ENCODE peak calls at places on chromosomes 3 and 15, in five cellular contexts. One of them, this sample, is unnamed.

GRCh38 chr3:49602877-49603411 is 48.7 kb downstream of the BSN start:
- DNase-seq in IMR-90: no peak
- DNase-seq in OCI-LY7: no peak
- DNase-seq in WERI-Rb-1: no peak
- DNase-seq in H7: no peak
- DNase-seq in this sample: no peak

GRCh38 chr15:88954431-88955277 is 41.5 kb upstream of the MFGE8 start:
- DNase-seq in IMR-90: no peak
- DNase-seq in OCI-LY7: peak; percentile 45
- DNase-seq in WERI-Rb-1: no peak
- DNase-seq in H7: peak; percentile 59
- DNase-seq in this sample: peak; percentile 23

GRCh38 chr3:48561045-48561736 is 2.4 kb downstream of the UCN2 start:
- DNase-seq in IMR-90: peak; percentile 64
- DNase-seq in OCI-LY7: peak; percentile 40
- DNase-seq in WERI-Rb-1: peak; percentile 96
- DNase-seq in H7: peak; percentile 96
- DNase-seq in this sample: no peak

GRCh38 chr15:92272106-92272505 is 121.6 kb upstream of the ST8SIA2 start:
- DNase-seq in IMR-90: no peak
- DNase-seq in OCI-LY7: no peak
- DNase-seq in WERI-Rb-1: no peak
- DNase-seq in H7: no peak
- DNase-seq in this sample: no peak

GRCh38 chr15:32718822-32719716 is 1.3 kb downstream of the GREM1 start:
- DNase-seq in IMR-90: no peak
- DNase-seq in OCI-LY7: no peak
- DNase-seq in WERI-Rb-1: peak; percentile 14
- DNase-seq in H7: peak; percentile 75
- DNase-seq in this sample: no peak

GRCh38 chr3:128316456-128316855 is 150.2 kb downstream of the DNAJB8 start:
- DNase-seq in IMR-90: no peak
- DNase-seq in OCI-LY7: no peak
- DNase-seq in WERI-Rb-1: no peak
- DNase-seq in H7: no peak
- DNase-seq in this sample: no peak

GRCh38 chr3:151559736-151560135 is 98.9 kb upstream of the IGSF10 start:
- DNase-seq in IMR-90: no peak
- DNase-seq in OCI-LY7: no peak
- DNase-seq in WERI-Rb-1: no peak
- DNase-seq in H7: no peak
- DNase-seq in this sample: no peak

GRCh38 chr3:153734777-153735551 is 386.2 kb upstream of the ARHGEF26 start:
- DNase-seq in IMR-90: no peak
- DNase-seq in OCI-LY7: no peak
- DNase-seq in WERI-Rb-1: no peak
- DNase-seq in H7: no peak
- DNase-seq in this sample: no peak

GRCh38 chr3:107068980-107069379 is 308.3 kb upstream of the CCDC54 start:
- DNase-seq in IMR-90: peak; percentile 83
- DNase-seq in OCI-LY7: no peak
- DNase-seq in WERI-Rb-1: no peak
- DNase-seq in H7: no peak
- DNase-seq in this sample: peak; percentile 52

GRCh38 chr15:82081904-82082810 is 36.3 kb upstream of the MEX3B start:
- DNase-seq in IMR-90: peak; percentile 93
- DNase-seq in OCI-LY7: no peak
- DNase-seq in WERI-Rb-1: peak; percentile 18
- DNase-seq in H7: peak; percentile 85
- DNase-seq in this sample: peak; percentile 93

GRCh38 chr3:14563946-14564539 is 23.9 kb upstream of the GRIP2 start:
- DNase-seq in IMR-90: no peak
- DNase-seq in OCI-LY7: no peak
- DNase-seq in WERI-Rb-1: no peak
- DNase-seq in H7: no peak
- DNase-seq in this sample: no peak

GRCh38 chr15:51579012-51579411 is 43.6 kb downstream of the DMXL2 start:
- DNase-seq in IMR-90: no peak
- DNase-seq in OCI-LY7: no peak
- DNase-seq in WERI-Rb-1: no peak
- DNase-seq in H7: no peak
- DNase-seq in this sample: no peak

GRCh38 chr3:17136251-17136721 is 251.5 kb downstream of the PLCL2 start:
- DNase-seq in IMR-90: no peak
- DNase-seq in OCI-LY7: no peak
- DNase-seq in WERI-Rb-1: peak; percentile 93
- DNase-seq in H7: no peak
- DNase-seq in this sample: no peak

GRCh38 chr15:85639752-85640381 is 154.9 kb downstream of the KLHL25 start:
- DNase-seq in IMR-90: peak; percentile 72
- DNase-seq in OCI-LY7: no peak
- DNase-seq in WERI-Rb-1: no peak
- DNase-seq in H7: no peak
- DNase-seq in this sample: no peak

GRCh38 chr3:127180859-127181258 is 12.1 kb upstream of the PRR23E start:
- DNase-seq in IMR-90: no peak
- DNase-seq in OCI-LY7: no peak
- DNase-seq in WERI-Rb-1: no peak
- DNase-seq in H7: no peak
- DNase-seq in this sample: no peak

GRCh38 chr3:23740517-23741402 is 65.0 kb upstream of the UBE2E1 start:
- DNase-seq in IMR-90: no peak
- DNase-seq in OCI-LY7: peak; percentile 51
- DNase-seq in WERI-Rb-1: no peak
- DNase-seq in H7: peak; percentile 42
- DNase-seq in this sample: no peak

GRCh38 chr15:81783586-81783985 is 262.2 kb downstream of the MEX3B start:
- DNase-seq in IMR-90: no peak
- DNase-seq in OCI-LY7: no peak
- DNase-seq in WERI-Rb-1: peak; percentile 72
- DNase-seq in H7: no peak
- DNase-seq in this sample: no peak

GRCh38 chr15:90203922-90204321 is 2.8 kb downstream of the SEMA4B start:
- DNase-seq in IMR-90: no peak
- DNase-seq in OCI-LY7: no peak
- DNase-seq in WERI-Rb-1: no peak
- DNase-seq in H7: peak; percentile 29
- DNase-seq in this sample: no peak

GRCh38 chr15:90191795-90192494 is 9.2 kb upstream of the SEMA4B start:
- DNase-seq in IMR-90: no peak
- DNase-seq in OCI-LY7: peak; percentile 89
- DNase-seq in WERI-Rb-1: peak; percentile 75
- DNase-seq in H7: peak; percentile 57
- DNase-seq in this sample: no peak

GRCh38 chr3:187979543-187979942 is 174.4 kb upstream of the LPP start:
- DNase-seq in IMR-90: no peak
- DNase-seq in OCI-LY7: peak; percentile 98
- DNase-seq in WERI-Rb-1: no peak
- DNase-seq in H7: no peak
- DNase-seq in this sample: no peak

GRCh38 chr3:170555329-170555728 is 30.5 kb downstream of the SLC7A14 start:
- DNase-seq in IMR-90: peak; percentile 68
- DNase-seq in OCI-LY7: no peak
- DNase-seq in WERI-Rb-1: no peak
- DNase-seq in H7: no peak
- DNase-seq in this sample: no peak

GRCh38 chr3:79314962-79315361 is 452.8 kb downstream of the ROBO1 start:
- DNase-seq in IMR-90: peak; percentile 3
- DNase-seq in OCI-LY7: no peak
- DNase-seq in WERI-Rb-1: no peak
- DNase-seq in H7: no peak
- DNase-seq in this sample: no peak

GRCh38 chr15:27418729-27419128 is 447.7 kb downstream of the GABRG3 start:
- DNase-seq in IMR-90: no peak
- DNase-seq in OCI-LY7: peak; percentile 3
- DNase-seq in WERI-Rb-1: no peak
- DNase-seq in H7: peak; percentile 17
- DNase-seq in this sample: no peak

GRCh38 chr3:193096076-193096475 is 144.9 kb upstream of the PLAAT1 start:
- DNase-seq in IMR-90: no peak
- DNase-seq in OCI-LY7: no peak
- DNase-seq in WERI-Rb-1: no peak
- DNase-seq in H7: no peak
- DNase-seq in this sample: no peak

GRCh38 chr15:45640610-45641009 is 5.8 kb downstream of the SQOR start:
- DNase-seq in IMR-90: peak; percentile 96
- DNase-seq in OCI-LY7: no peak
- DNase-seq in WERI-Rb-1: no peak
- DNase-seq in H7: no peak
- DNase-seq in this sample: peak; percentile 86

GRCh38 chr3:196699749-196700148 is 12.3 kb downstream of the CEP19 start:
- DNase-seq in IMR-90: no peak
- DNase-seq in OCI-LY7: no peak
- DNase-seq in WERI-Rb-1: no peak
- DNase-seq in H7: no peak
- DNase-seq in this sample: no peak

GRCh38 chr15:78239811-78240210 is 5.4 kb upstream of the ACSBG1 start:
- DNase-seq in IMR-90: no peak
- DNase-seq in OCI-LY7: no peak
- DNase-seq in WERI-Rb-1: no peak
- DNase-seq in H7: no peak
- DNase-seq in this sample: no peak

GRCh38 chr15:41521614-41522013 is 8.0 kb upstream of the LTK start:
- DNase-seq in IMR-90: no peak
- DNase-seq in OCI-LY7: no peak
- DNase-seq in WERI-Rb-1: no peak
- DNase-seq in H7: no peak
- DNase-seq in this sample: no peak

GRCh38 chr3:55206000-55206399 is 278.1 kb upstream of the LRTM1 start:
- DNase-seq in IMR-90: peak; percentile 62
- DNase-seq in OCI-LY7: no peak
- DNase-seq in WERI-Rb-1: no peak
- DNase-seq in H7: no peak
- DNase-seq in this sample: no peak

GRCh38 chr3:154954750-154955149 is 125.4 kb upstream of the MME start:
- DNase-seq in IMR-90: peak; percentile 76
- DNase-seq in OCI-LY7: peak; percentile 77
- DNase-seq in WERI-Rb-1: no peak
- DNase-seq in H7: peak; percentile 40
- DNase-seq in this sample: peak; percentile 53

GRCh38 chr3:98039322-98040024 is 4.4 kb upstream of the GABRR3 start:
- DNase-seq in IMR-90: peak; percentile 87
- DNase-seq in OCI-LY7: peak; percentile 81
- DNase-seq in WERI-Rb-1: peak; percentile 66
- DNase-seq in H7: peak; percentile 16
- DNase-seq in this sample: peak; percentile 56
- H3K4me3 ChIP-seq in IMR-90: peak overlapping the region; percentile 66
- H3K4me3 ChIP-seq in OCI-LY7: peak overlapping the region; percentile 63
- H3K4me3 ChIP-seq in WERI-Rb-1: peak overlapping the region; percentile 42
- H3K4me3 ChIP-seq in H7: peak overlapping the region; percentile 28
- H3K4me3 ChIP-seq in this sample: peak overlapping the region; percentile 59

DNA sequence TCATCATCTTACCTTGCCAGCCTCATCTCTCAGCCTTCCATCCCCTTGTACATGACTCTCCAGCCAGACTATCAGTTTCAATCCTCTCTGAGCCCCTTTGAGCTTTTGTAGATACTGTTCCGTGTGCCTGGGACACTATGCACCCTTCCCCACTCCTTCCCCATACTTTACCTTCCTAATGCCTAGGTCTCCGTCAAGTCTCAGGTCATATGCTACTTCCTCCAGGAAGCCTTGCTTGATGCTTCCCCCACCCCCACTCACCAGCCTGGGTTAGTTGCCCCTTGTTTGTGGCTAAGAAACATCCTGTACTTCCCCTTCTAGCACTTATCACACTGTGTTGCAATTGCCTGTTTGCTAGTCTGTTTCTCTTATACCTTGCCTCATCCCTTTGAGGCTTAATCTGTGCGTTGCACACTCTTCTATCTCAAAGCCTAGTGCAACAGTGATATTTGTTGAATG is 6.7 kb upstream of the USP3 start:
- DNase-seq in IMR-90: no peak
- DNase-seq in OCI-LY7: peak; percentile 85
- DNase-seq in WERI-Rb-1: no peak
- DNase-seq in H7: no peak
- DNase-seq in this sample: no peak
- H3K4me3 ChIP-seq in IMR-90: no peak overlapping the region
- H3K4me3 ChIP-seq in OCI-LY7: peak overlapping the region; percentile 14
- H3K4me3 ChIP-seq in WERI-Rb-1: no peak overlapping the region
- H3K4me3 ChIP-seq in H7: no peak overlapping the region
- H3K4me3 ChIP-seq in this sample: no peak overlapping the region

GRCh38 chr3:168071535-168071934 is 24.2 kb downstream of the GOLIM4 start:
- DNase-seq in IMR-90: peak; percentile 90
- DNase-seq in OCI-LY7: no peak
- DNase-seq in WERI-Rb-1: no peak
- DNase-seq in H7: no peak
- DNase-seq in this sample: peak; percentile 83
- H3K4me3 ChIP-seq in IMR-90: no peak overlapping the region
- H3K4me3 ChIP-seq in OCI-LY7: no peak overlapping the region
- H3K4me3 ChIP-seq in WERI-Rb-1: no peak overlapping the region
- H3K4me3 ChIP-seq in H7: no peak overlapping the region
- H3K4me3 ChIP-seq in this sample: no peak overlapping the region

GRCh38 chr3:52244061-52244628 is 1.4 kb upstream of the PPM1M start:
- DNase-seq in IMR-90: peak; percentile 43
- DNase-seq in OCI-LY7: no peak
- DNase-seq in WERI-Rb-1: no peak
- DNase-seq in H7: peak; percentile 41
- DNase-seq in this sample: no peak
- H3K4me3 ChIP-seq in IMR-90: no peak overlapping the region
- H3K4me3 ChIP-seq in OCI-LY7: no peak overlapping the region
- H3K4me3 ChIP-seq in WERI-Rb-1: no peak overlapping the region
- H3K4me3 ChIP-seq in H7: no peak overlapping the region
- H3K4me3 ChIP-seq in this sample: no peak overlapping the region

This sample was measured in AG04449.